ENCODE peak calls at places on chromosomes 13 and 19, in eight cellular contexts. Z, K, S, O, F, L, J and X are unnamed samples.

GRCh38 chr19:34325961-34326360 is 39.0 kb upstream of the GPI start:
- DNase-seq in J (no peak), O (no peak), L (no peak), S (no peak), F (no peak), K (no peak), Z (no peak), X (no peak)

GRCh38 chr13:109288151-109288709 is 498.2 kb downstream of the IRS2 start:
- DNase-seq in J (no peak), K (no peak), L (no peak), O (no peak), F (no peak), Z (no peak), S (no peak), X (no peak)

GRCh38 chr19:3982701-3983541 is 2.3 kb downstream of the EEF2 start:
- DNase-seq in J (no peak), Z (no peak), S (peak; percentile 71), O (no peak), K (no peak), F (peak; percentile 59), L (no peak), X (no peak)

GRCh38 chr19:4676955-4677731 is 7.0 kb upstream of the MYDGF start:
- DNase-seq in L (peak; percentile 56), Z (no peak), O (no peak), K (no peak), S (peak; percentile 30), J (peak; percentile 84), F (no peak), X (no peak)

GRCh38 chr19:17762505-17763229 is 11.4 kb downstream of the FCHO1 start:
- DNase-seq in L (no peak), Z (no peak), S (peak; percentile 57), O (no peak), J (peak; percentile 94), K (no peak), F (no peak), X (no peak)

GRCh38 chr13:36758345-36758744 is 60.7 kb upstream of the RFXAP start:
- DNase-seq in Z (no peak), L (peak; percentile 28), S (no peak), F (no peak), O (no peak), K (no peak), J (no peak), X (no peak)

GRCh38 chr19:38015771-38016170 is 108.8 kb downstream of the SIPA1L3 start:
- DNase-seq in L (no peak), Z (no peak), S (no peak), J (no peak), F (no peak), K (no peak), O (no peak), X (no peak)

GRCh38 chr19:17303940-17304267 is 679 bp upstream of the ABHD8 start:
- DNase-seq in O (no peak), F (no peak), L (no peak), S (peak; percentile 70), J (no peak), K (no peak), Z (no peak), X (no peak)

GRCh38 chr13:110538632-110539031 is 22.9 kb downstream of the RAB20 start:
- DNase-seq in K (peak; percentile 70), F (peak; percentile 47), S (no peak), O (no peak), Z (no peak), J (no peak), L (no peak), X (peak; percentile 72)

GRCh38 chr19:50628146-50628545 is 11.5 kb downstream of the SYT3 start:
- DNase-seq in S (no peak), J (no peak), Z (no peak), O (no peak), K (no peak), L (no peak), F (no peak), X (no peak)

GRCh38 chr13:28429685-28430290 is 65.1 kb downstream of the FLT1 start:
- DNase-seq in L (no peak), F (no peak), Z (no peak), K (no peak), J (no peak), S (no peak), O (no peak), X (no peak)

GRCh38 chr19:16394681-16395375 is 70.2 kb downstream of the KLF2 start:
- DNase-seq in J (no peak), F (no peak), O (no peak), K (no peak), L (no peak), Z (no peak), S (peak; percentile 31), X (no peak)

GRCh38 chr19:7109678-7110289 is 40.3 kb downstream of the ZNF557 start:
- DNase-seq in F (no peak), Z (no peak), K (no peak), L (no peak), O (no peak), S (no peak), J (peak; percentile 73), X (no peak)

GRCh38 chr19:7391218-7391670 is 42.5 kb downstream of the ARHGEF18 start:
- DNase-seq in L (peak; percentile 31), O (no peak), S (peak; percentile 99), Z (no peak), K (no peak), J (no peak), F (no peak), X (no peak)

GRCh38 chr13:77171451-77171850 is 144.5 kb upstream of the FBXL3 start:
- DNase-seq in F (no peak), O (no peak), K (no peak), J (no peak), Z (no peak), L (no peak), S (no peak), X (no peak)

GRCh38 chr13:89066868-89067466 is 1395.8 kb downstream of the SLITRK5 start:
- DNase-seq in S (peak; percentile 70), Z (no peak), K (no peak), O (no peak), L (no peak), J (peak; percentile 75), F (no peak), X (no peak)

GRCh38 chr19:14479985-14480694 is 5.0 kb upstream of the PTGER1 start:
- DNase-seq in F (no peak), L (peak; percentile 55), J (peak; percentile 82), K (no peak), O (no peak), S (no peak), Z (peak; percentile 94), X (peak; percentile 48)

GRCh38 chr13:78326608-78327007 is 276.7 kb downstream of the POU4F1 start:
- DNase-seq in O (no peak), S (peak; percentile 54), K (no peak), L (no peak), J (no peak), Z (no peak), F (no peak), X (no peak)

GRCh38 chr13:50072676-50073075 is 57.4 kb downstream of the KCNRG start:
- DNase-seq in S (no peak), F (no peak), Z (no peak), O (no peak), K (no peak), J (no peak), L (no peak), X (no peak)
- H3K36me3 ChIP-seq in S (no peaks in the 10 kb centered on the region), F (no peaks in the 10 kb centered on the region), Z (peaks cover 8% of the 10 kb centered on the region), O (no peaks in the 10 kb centered on the region), K (peaks cover under 1% of the 10 kb centered on the region), J (peaks cover 8% of the 10 kb centered on the region), L (peaks cover 1% of the 10 kb centered on the region), X (peaks cover 2% of the 10 kb centered on the region)

DNA sequence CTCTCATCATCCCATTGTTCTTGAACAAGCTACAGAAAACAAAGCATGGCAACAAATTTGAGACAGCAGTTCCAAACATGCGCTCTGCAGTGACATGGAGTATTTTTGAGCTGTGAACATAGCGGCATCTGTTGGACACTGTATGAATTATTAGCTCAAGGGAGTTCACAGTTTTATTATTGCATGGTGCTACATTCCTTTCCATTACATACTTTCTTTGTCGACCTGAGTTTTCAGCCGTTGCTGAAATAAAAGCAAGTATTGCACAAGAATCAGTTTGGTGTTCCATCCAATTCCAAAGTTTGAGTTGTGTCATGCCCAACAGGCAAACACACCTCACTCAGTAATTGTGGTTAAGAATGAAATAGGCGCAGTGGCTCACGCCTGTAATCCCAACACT is 30.1 kb upstream of the METTL21C start:
- DNase-seq in Z (no peak), S (peak; percentile 97), O (no peak), J (no peak), L (no peak), F (no peak), K (no peak), X (no peak)
- TF ChIP-seq CTCF in Z (peak; percentile 49), S (peak; percentile 69), O (peak; percentile 53), J (peak; percentile 32), L (peak; percentile 6), F (peak; percentile 67), K (peak; percentile 43), X (peak; percentile 38)

DNA sequence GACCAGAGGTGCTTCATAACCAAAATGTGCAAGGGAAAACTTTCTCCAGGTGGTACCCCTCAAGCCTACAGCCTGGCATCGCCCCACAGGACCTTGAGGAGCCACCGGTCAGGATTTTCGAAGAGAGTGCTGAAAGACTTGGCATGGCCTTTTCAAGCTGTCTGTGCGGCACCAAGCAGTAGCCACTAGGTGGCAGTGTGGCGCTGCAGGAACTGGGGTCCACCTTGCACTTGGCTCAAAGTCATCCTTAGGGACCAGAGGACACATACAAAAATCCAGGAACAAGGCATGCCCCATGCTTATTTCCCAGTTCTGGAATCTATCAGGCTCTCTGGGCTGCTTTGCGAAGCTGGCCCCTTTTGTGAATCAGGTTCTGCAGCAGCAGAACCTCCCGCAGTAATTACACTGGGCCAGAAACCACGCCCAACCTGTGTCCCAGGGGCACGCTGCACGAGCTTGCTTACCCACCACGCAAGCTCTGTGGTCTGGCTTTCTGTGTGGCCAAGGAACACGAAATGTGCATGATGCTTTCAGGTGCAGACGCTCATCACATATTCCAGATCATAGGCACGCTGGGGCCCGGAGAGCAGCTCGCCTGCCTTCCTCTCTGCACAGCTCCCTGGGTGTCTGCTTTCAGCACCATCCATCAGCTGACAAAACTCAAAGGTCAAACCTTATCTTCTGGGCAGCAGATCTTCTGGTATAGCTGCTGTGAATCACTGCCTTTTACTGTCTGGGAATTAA is 87.2 kb downstream of the SLC7A1 start:
- DNase-seq in L (peak; percentile 90), J (peak; percentile 85), Z (peak; percentile 92), S (peak; percentile 65), O (no peak), F (peak; percentile 81), K (peak; percentile 83), X (peak; percentile 82)
- H3K36me3 ChIP-seq in L (peaks cover 15% of the 10 kb centered on the region), J (no peaks in the 10 kb centered on the region), Z (peaks cover 27% of the 10 kb centered on the region), S (peaks cover 5% of the 10 kb centered on the region), O (peaks cover 11% of the 10 kb centered on the region), F (no peaks in the 10 kb centered on the region), K (peaks cover 7% of the 10 kb centered on the region), X (peaks cover 8% of the 10 kb centered on the region)

GRCh38 chr13:107901230-107901629 is 314.1 kb downstream of the LIG4 start:
- DNase-seq in K (no peak), L (no peak), Z (no peak), O (no peak), F (no peak), S (no peak), J (no peak), X (no peak)

GRCh38 chr13:107907065-107907464 is 308.3 kb downstream of the LIG4 start:
- DNase-seq in S (no peak), F (no peak), K (no peak), O (no peak), J (no peak), Z (no peak), L (no peak), X (no peak)

GRCh38 chr13:107901996-107902562 is 313.3 kb downstream of the LIG4 start:
- DNase-seq in Z (no peak), S (no peak), F (no peak), K (no peak), J (no peak), O (no peak), L (no peak), X (no peak)

GRCh38 chr13:107900775-107901174 is 314.6 kb downstream of the LIG4 start:
- DNase-seq in Z (no peak), O (no peak), L (no peak), K (no peak), J (no peak), S (no peak), F (no peak), X (no peak)

GRCh38 chr13:107906131-107906530 is 309.2 kb downstream of the LIG4 start:
- DNase-seq in S (no peak), K (no peak), O (no peak), F (no peak), Z (no peak), L (no peak), J (no peak), X (no peak)
- TF ChIP-seq CTCF in S (no peak), K (no peak), O (no peak), F (no peak), Z (no peak), L (no peak), J (no peak), X (no peak)